ENCODE peak calls at places on chromosomes 13 and 19, in four cellular contexts. B is iris pigment epithelial cell; D is activated CD4-positive, alpha-beta T cell treated with anti-CD3 and anti-CD28 coated beads, Interleukin-2, amount 50 U/mL, for 24 hours; P is endodermal cell. O is an unnamed sample.

GRCh38 chr19:40742477-40742876 is 7.8 kb downstream of the ACTMAP start:
- DNase-seq in P (no peak), B (no peak), D (no peak), O (no peak)

GRCh38 chr19:40466219-40467006 is at the start of gene SPTBN4:
- DNase-seq in P (peak), D (peak), B (no peak), O (peak)

GRCh38 chr13:43757266-43757665 is 29.5 kb downstream of the ENOX1 start:
- DNase-seq in D (no peak), B (no peak), P (no peak), O (no peak)

GRCh38 chr13:113121928-113122420 is 625 bp upstream of the F10 start:
- DNase-seq in P (no peak), B (no peak), D (no peak), O (no peak)

GRCh38 chr19:1251233-1251502 is 2.8 kb downstream of the MIDN start:
- DNase-seq in P (no peak), B (peak), D (no peak), O (no peak)

GRCh38 chr19:48715276-48715675 is 4.2 kb downstream of the MAMSTR start:
- DNase-seq in P (peak), B (no peak), D (no peak), O (no peak)

GRCh38 chr13:107807306-107808073 is 407.8 kb downstream of the LIG4 start:
- DNase-seq in B (peak), D (no peak), P (no peak), O (no peak)

GRCh38 chr13:31045621-31046081 is 113.2 kb downstream of the TEX26 start:
- DNase-seq in B (peak), D (peak), P (peak), O (peak)

GRCh38 chr19:17312481-17313113 is 3.2 kb downstream of the DDA1 start:
- DNase-seq in P (no peak), D (no peak), B (no peak), O (no peak)

GRCh38 chr19:17327654-17328516 is 6.8 kb downstream of the ANO8 start:
- DNase-seq in P (peak), D (no peak), B (no peak), O (peak)

GRCh38 chr13:49165798-49166752 is 54.1 kb upstream of the MLNR start:
- DNase-seq in B (peak), P (no peak), D (no peak), O (no peak)

GRCh38 chr13:100534911-100535310 is 53.7 kb downstream of the GGACT start:
- DNase-seq in D (no peak), B (no peak), P (no peak), O (no peak)

GRCh38 chr19:40398417-40399056 is 8.6 kb upstream of the HIPK4 start:
- DNase-seq in B (peak), P (peak), D (peak), O (peak)

GRCh38 chr19:10566658-10567410 is 1.0 kb upstream of the KRI1 start:
- DNase-seq in P (peak), D (no peak), B (no peak), O (peak)

GRCh38 chr13:65966991-65967451 is 1263.1 kb downstream of the PCDH9 start:
- DNase-seq in B (peak), D (no peak), P (peak), O (no peak)

GRCh38 chr13:50353651-50354415 is 338.6 kb downstream of the KCNRG start:
- DNase-seq in P (no peak), D (no peak), B (peak), O (no peak)

GRCh38 chr19:48354332-48354992 is 9.3 kb downstream of the TMEM143 start:
- DNase-seq in P (no peak), D (no peak), B (peak), O (no peak)